ENCODE peak calls at places on chromosomes 1 and 21, in ten cellular contexts. R is Panc1, E is suprapubic skin, U is spleen, G is transverse colon, K is GM23338, C is upper lobe of left lung, V is HCT116, W is prostate gland, I is breast epithelium. L is an unnamed sample.

GRCh38 chr1:182387566-182387965 is 4.0 kb downstream of the GLUL start:
- DNase-seq in R (no peak), E (no peak), U (no peak), G (no peak), K (no peak), C (no peak), V (no peak), W (no peak), I (no peak), L (no peak)

GRCh38 chr1:154325583-154326545 is 539 bp downstream of the ATP8B2 start:
- DNase-seq in R (no peak), E (peak), U (peak), G (peak), K (peak), C (peak), V (peak), W (peak), I (no peak), L (no peak)

GRCh38 chr1:165161130-165161529 is 195.4 kb downstream of the LMX1A start:
- DNase-seq in R (no peak), E (no peak), U (no peak), G (no peak), K (no peak), C (no peak), V (no peak), W (peak), I (no peak), L (no peak)

GRCh38 chr1:3375256-3375655 is 79.2 kb upstream of the ARHGEF16 start:
- DNase-seq in R (no peak), E (no peak), U (no peak), G (no peak), K (no peak), C (no peak), V (no peak), W (no peak), I (no peak), L (no peak)

GRCh38 chr1:167882376-167882775 is 31.6 kb downstream of the ADCY10 start:
- DNase-seq in R (no peak), E (no peak), U (no peak), G (no peak), K (no peak), C (no peak), V (no peak), W (no peak), I (no peak), L (no peak)

GRCh38 chr1:160062134-160062533 is 7.8 kb downstream of the KCNJ10 start:
- DNase-seq in R (no peak), E (no peak), U (no peak), G (no peak), K (no peak), C (no peak), V (no peak), W (no peak), I (no peak), L (no peak)

GRCh38 chr1:232853994-232854532 is 48.8 kb downstream of the MAP10 start:
- DNase-seq in R (no peak), E (no peak), U (no peak), G (no peak), K (no peak), C (no peak), V (no peak), W (no peak), I (no peak), L (no peak)

GRCh38 chr21:27406297-27407009 is 439.6 kb upstream of the ADAMTS5 start:
- DNase-seq in R (no peak), E (no peak), U (no peak), G (no peak), K (no peak), C (no peak), V (no peak), W (no peak), I (no peak), L (no peak)

GRCh38 chr1:157566484-157567300 is 14.4 kb upstream of the FCRL5 start:
- DNase-seq in R (no peak), E (no peak), U (no peak), G (no peak), K (peak), C (no peak), V (no peak), W (no peak), I (no peak), L (no peak)

GRCh38 chr1:109759513-109760334 is 4.0 kb downstream of the EPS8L3 start:
- DNase-seq in R (no peak), E (peak), U (peak), G (peak), K (no peak), C (peak), V (no peak), W (no peak), I (peak), L (no peak)

GRCh38 chr1:226135059-226135651 is 51.4 kb downstream of the ACBD3 start:
- DNase-seq in R (no peak), E (no peak), U (peak), G (peak), K (no peak), C (peak), V (no peak), W (peak), I (peak), L (no peak)

GRCh38 chr1:153742411-153743142 is 14.7 kb downstream of the INTS3 start:
- DNase-seq in R (no peak), E (no peak), U (peak), G (no peak), K (no peak), C (no peak), V (no peak), W (no peak), I (no peak), L (no peak)

GRCh38 chr1:231814536-231814935 is 187.9 kb downstream of the DISC1 start:
- DNase-seq in R (no peak), E (no peak), U (no peak), G (no peak), K (no peak), C (no peak), V (no peak), W (no peak), I (no peak), L (no peak)

GRCh38 chr1:87642581-87643129 is 314.0 kb downstream of the LMO4 start:
- DNase-seq in R (no peak), E (no peak), U (no peak), G (no peak), K (peak), C (no peak), V (no peak), W (no peak), I (no peak), L (peak)

GRCh38 chr21:36881223-36881622 is 85.2 kb downstream of the HLCS start:
- DNase-seq in R (no peak), E (no peak), U (no peak), G (no peak), K (no peak), C (no peak), V (no peak), W (no peak), I (no peak), L (no peak)

GRCh38 chr1:18736958-18737357 is 106.3 kb downstream of the PAX7 start:
- DNase-seq in R (no peak), E (no peak), U (peak), G (no peak), K (no peak), C (no peak), V (no peak), W (no peak), I (no peak), L (no peak)

GRCh38 chr1:161287482-161288054 is 22.2 kb downstream of the MPZ start:
- DNase-seq in R (no peak), E (no peak), U (no peak), G (no peak), K (no peak), C (no peak), V (no peak), W (no peak), I (no peak), L (no peak)

GRCh38 chr1:89918127-89918793 is 76.7 kb upstream of the ZNF326 start:
- DNase-seq in R (no peak), E (no peak), U (no peak), G (no peak), K (no peak), C (no peak), V (no peak), W (no peak), I (no peak), L (no peak)

DNA sequence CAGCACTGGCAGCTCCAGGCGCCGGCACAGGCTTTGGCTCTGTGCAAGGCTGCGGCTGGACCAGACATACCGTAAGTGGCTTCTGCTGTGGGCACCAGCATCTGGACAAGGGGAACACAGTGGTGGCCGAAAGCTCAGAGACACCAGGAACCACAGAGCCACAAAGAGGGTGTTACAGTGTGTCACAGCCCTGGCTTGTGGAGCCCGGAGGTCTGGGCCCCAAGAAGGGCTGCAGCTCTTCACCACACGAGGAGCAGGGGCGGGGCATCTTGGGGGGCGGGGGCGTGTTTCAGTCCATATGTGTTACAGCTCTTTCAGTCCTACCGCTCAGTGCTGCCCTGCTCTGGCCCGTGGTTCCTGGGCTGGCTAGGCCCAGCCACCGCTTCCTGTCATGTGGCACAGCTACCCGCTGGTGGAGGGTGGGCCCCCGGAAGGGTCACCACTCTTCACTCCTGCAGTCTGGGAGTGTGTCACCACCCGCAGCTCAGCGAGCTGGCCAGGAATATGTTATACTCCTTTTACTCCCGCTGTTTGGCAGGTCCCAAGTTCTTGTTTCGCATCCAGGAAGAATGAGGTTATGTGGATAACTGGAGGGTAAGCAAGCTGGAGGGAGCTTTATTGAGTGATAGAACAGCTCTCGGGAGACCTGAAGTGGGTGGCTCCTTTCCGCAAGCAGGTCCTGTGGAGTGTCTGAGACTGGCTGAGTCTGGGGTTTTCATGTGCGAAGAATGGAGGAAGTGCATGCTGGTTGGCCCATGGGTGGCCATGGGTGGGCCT is 3.3 kb upstream of the LSM10 start:
- DNase-seq in R (no peak), E (peak), U (peak), G (peak), K (peak), C (peak), V (peak), W (no peak), I (peak), L (no peak)
- TF ChIP-seq POLR2AphosphoS5 in R (no peak), E (no peak), U (peak), G (peak), K (no peak), C (peak), V (peak), W (no peak), I (no peak), L (no peak)

GRCh38 chr21:29342394-29342957 is 43.8 kb downstream of the BACH1 start:
- DNase-seq in R (no peak), E (peak), U (no peak), G (peak), K (no peak), C (peak), V (no peak), W (no peak), I (no peak), L (no peak)
- H3K4me3 ChIP-seq in R (no peak), E (no peak), U (no peak), G (no peak), K (no peak), C (no peak), V (no peak), W (no peak), I (no peak), L (no peak)

DNA sequence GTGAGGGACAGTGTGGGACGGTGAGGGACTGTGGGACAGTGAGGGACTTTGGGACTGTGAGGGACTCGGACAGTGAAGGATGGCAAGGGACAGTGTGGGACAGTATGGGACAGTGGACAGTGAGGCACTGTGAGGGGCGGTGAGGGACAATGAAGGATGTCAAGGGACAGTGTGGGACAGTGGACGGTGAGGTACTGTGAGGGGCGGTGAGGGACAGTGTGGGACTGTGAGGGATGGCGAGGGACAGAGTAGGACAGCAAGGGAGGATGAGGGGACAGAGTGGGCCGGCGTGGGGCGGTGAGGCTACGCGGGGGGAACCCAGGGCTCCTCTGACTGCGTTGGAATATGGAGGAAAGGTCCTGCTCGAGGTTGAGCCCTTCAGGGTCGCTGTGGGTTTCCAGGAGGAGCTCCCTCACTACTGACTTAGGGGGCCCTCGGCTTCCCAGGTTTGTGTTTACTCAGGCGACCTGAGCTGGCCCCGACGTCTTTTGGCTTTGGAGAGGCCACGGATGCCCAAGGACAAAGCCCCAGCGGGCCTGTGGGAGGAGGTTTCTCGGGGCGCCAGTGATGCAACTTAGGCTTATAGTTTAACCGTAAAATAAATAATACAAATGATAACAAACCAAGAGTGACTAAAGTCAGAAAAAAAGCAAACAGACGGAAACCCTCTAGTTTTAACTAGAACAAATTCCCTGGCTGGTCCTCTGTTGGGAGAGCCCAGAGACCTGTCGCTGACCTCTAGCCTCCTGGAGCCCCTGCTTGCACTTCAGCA is 1.1 kb upstream of the ERRFI1 start:
- DNase-seq in R (no peak), E (peak), U (no peak), G (peak), K (peak), C (peak), V (no peak), W (no peak), I (no peak), L (no peak)
- TF ChIP-seq POLR2AphosphoS5 in R (peak), E (no peak), U (no peak), G (no peak), K (no peak), C (no peak), V (peak), W (no peak), I (no peak), L (no peak)

GRCh38 chr21:16195476-16195875 is 465.7 kb downstream of the USP25 start:
- DNase-seq in R (no peak), E (no peak), U (no peak), G (no peak), K (no peak), C (no peak), V (no peak), W (no peak), I (no peak), L (no peak)
- H3K4me3 ChIP-seq in R (no peak), E (peak), U (no peak), G (no peak), K (no peak), C (no peak), V (no peak), W (peak), I (peak), L (peak)

GRCh38 chr1:210236840-210237409 is 4.3 kb downstream of the SERTAD4 start:
- DNase-seq in R (no peak), E (peak), U (no peak), G (peak), K (no peak), C (no peak), V (no peak), W (peak), I (peak), L (no peak)
- TF ChIP-seq POLR2AphosphoS5 in R (no peak), E (no peak), U (no peak), G (peak), K (no peak), C (no peak), V (no peak), W (peak), I (no peak), L (no peak)

DNA sequence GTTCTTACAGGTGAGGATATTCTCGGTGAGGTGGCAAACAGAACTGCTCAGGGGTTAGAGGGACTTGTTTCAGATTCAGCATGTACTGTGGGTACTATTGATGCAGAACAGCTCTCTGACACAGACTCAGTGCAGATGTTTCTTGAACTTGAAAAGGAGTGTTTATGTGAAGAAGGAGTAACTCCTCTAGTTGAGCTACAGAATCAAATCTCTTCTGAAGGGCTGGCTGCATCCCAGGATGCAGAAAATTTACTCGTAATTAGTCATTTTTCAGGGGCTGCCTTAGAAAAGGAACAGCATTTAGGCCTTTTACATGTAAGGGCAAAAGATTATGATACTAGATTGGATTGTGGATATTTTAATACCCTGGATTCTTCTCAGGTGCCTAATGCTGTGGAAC is 79.9 kb upstream of the BMP8A start:
- DNase-seq in R (no peak), E (no peak), U (no peak), G (no peak), K (no peak), C (no peak), V (no peak), W (no peak), I (no peak), L (no peak)
- H3K4me3 ChIP-seq in R (peak), E (no peak), U (peak), G (no peak), K (peak), C (no peak), V (no peak), W (no peak), I (peak), L (no peak)

GRCh38 chr21:34833465-34833864 is 164.7 kb downstream of the CLIC6 start:
- DNase-seq in R (no peak), E (no peak), U (no peak), G (no peak), K (no peak), C (no peak), V (no peak), W (no peak), I (no peak), L (no peak)
- TF ChIP-seq POLR2AphosphoS5 in R (no peak), E (no peak), U (no peak), G (no peak), K (no peak), C (no peak), V (no peak), W (no peak), I (no peak), L (no peak)

GRCh38 chr1:209428241-209428921 is 155.1 kb upstream of the CAMK1G start:
- DNase-seq in R (no peak), E (no peak), U (no peak), G (no peak), K (peak), C (peak), V (no peak), W (peak), I (peak), L (no peak)
- H3K4me3 ChIP-seq in R (no peak), E (peak), U (no peak), G (no peak), K (peak), C (no peak), V (no peak), W (peak), I (no peak), L (no peak)

DNA sequence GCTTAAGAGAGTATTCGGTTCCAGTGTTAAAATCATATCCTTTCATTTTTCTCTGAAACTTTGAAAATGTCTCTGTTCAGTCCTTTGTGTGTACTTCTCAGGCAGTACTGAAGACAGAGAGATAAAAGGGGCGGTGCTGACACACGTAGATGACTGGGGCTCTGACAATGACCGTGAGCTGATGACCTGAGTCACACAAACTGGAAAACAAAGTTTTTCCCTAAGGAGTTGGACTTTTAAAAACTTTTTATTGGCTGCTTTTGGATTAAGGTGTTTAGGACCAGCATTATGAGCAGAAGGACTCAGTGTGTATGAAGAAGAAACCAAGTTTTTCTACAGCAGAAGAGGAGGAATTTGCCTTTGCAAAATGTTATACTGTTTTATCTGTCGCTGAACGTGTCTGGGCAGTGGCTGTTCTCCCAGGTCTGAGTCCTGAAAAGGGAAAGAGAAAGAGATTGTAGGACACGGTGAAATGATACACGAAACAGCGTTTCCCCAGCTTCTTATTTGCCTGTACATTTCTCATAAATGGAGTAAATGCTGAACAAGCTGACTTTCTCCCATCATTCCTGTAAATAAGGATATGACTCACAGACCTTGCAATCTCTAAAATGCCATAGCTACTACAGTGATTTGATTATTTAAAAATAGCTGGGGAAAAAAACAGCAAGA is 51.5 kb downstream of the MAP3K7CL start:
- DNase-seq in R (no peak), E (no peak), U (no peak), G (peak), K (no peak), C (no peak), V (peak), W (peak), I (peak), L (no peak)
- TF ChIP-seq POLR2AphosphoS5 in R (no peak), E (no peak), U (peak), G (peak), K (no peak), C (peak), V (no peak), W (peak), I (peak), L (no peak)

L was measured in SK-N-MC.